ENCODE peak calls at places on chromosomes 3 and 15, in seven cellular contexts. One of them, this sample, is unnamed.

GRCh38 chr3:193857996-193858395 is 265.0 kb downstream of the OPA1 start:
- DNase-seq in esophagus squamous epithelium: no peak
- DNase-seq in breast epithelium: no peak
- DNase-seq in Peyer's patch: no peak
- DNase-seq in ovary: no peak
- DNase-seq in stomach: no peak
- DNase-seq in uterus: no peak
- DNase-seq in this sample: no peak

GRCh38 chr15:34239151-34239761 is 14.4 kb downstream of the EMC4 start:
- DNase-seq in esophagus squamous epithelium: no peak
- DNase-seq in breast epithelium: no peak
- DNase-seq in Peyer's patch: no peak
- DNase-seq in ovary: no peak
- DNase-seq in stomach: no peak
- DNase-seq in uterus: no peak
- DNase-seq in this sample: peak; percentile 58

GRCh38 chr3:187986514-187986934 is 167.4 kb upstream of the LPP start:
- DNase-seq in esophagus squamous epithelium: no peak
- DNase-seq in breast epithelium: no peak
- DNase-seq in Peyer's patch: no peak
- DNase-seq in ovary: no peak
- DNase-seq in stomach: no peak
- DNase-seq in uterus: no peak
- DNase-seq in this sample: peak; percentile 88

GRCh38 chr15:56869573-56869972 is 48.9 kb upstream of the TCF12 start:
- DNase-seq in esophagus squamous epithelium: no peak
- DNase-seq in breast epithelium: no peak
- DNase-seq in Peyer's patch: peak; percentile 63
- DNase-seq in ovary: peak; percentile 49
- DNase-seq in stomach: peak; percentile 36
- DNase-seq in uterus: peak; percentile 37
- DNase-seq in this sample: no peak

GRCh38 chr3:100002599-100003350 is 111.5 kb downstream of the FILIP1L start:
- DNase-seq in esophagus squamous epithelium: no peak
- DNase-seq in breast epithelium: no peak
- DNase-seq in Peyer's patch: peak; percentile 76
- DNase-seq in ovary: no peak
- DNase-seq in stomach: peak; percentile 27
- DNase-seq in uterus: peak; percentile 39
- DNase-seq in this sample: peak; percentile 47

GRCh38 chr15:40323953-40324937 is 753 bp downstream of the INAFM2 start:
- DNase-seq in esophagus squamous epithelium: no peak
- DNase-seq in breast epithelium: no peak
- DNase-seq in Peyer's patch: no peak
- DNase-seq in ovary: no peak
- DNase-seq in stomach: no peak
- DNase-seq in uterus: no peak
- DNase-seq in this sample: no peak

GRCh38 chr15:94743668-94744067 is 512.3 kb downstream of the MCTP2 start:
- DNase-seq in esophagus squamous epithelium: no peak
- DNase-seq in breast epithelium: no peak
- DNase-seq in Peyer's patch: no peak
- DNase-seq in ovary: no peak
- DNase-seq in stomach: no peak
- DNase-seq in uterus: peak; percentile 18
- DNase-seq in this sample: no peak

GRCh38 chr15:54304321-54304720 is 326.1 kb downstream of the UNC13C start:
- DNase-seq in esophagus squamous epithelium: no peak
- DNase-seq in breast epithelium: no peak
- DNase-seq in Peyer's patch: no peak
- DNase-seq in ovary: no peak
- DNase-seq in stomach: no peak
- DNase-seq in uterus: no peak
- DNase-seq in this sample: no peak

DNA sequence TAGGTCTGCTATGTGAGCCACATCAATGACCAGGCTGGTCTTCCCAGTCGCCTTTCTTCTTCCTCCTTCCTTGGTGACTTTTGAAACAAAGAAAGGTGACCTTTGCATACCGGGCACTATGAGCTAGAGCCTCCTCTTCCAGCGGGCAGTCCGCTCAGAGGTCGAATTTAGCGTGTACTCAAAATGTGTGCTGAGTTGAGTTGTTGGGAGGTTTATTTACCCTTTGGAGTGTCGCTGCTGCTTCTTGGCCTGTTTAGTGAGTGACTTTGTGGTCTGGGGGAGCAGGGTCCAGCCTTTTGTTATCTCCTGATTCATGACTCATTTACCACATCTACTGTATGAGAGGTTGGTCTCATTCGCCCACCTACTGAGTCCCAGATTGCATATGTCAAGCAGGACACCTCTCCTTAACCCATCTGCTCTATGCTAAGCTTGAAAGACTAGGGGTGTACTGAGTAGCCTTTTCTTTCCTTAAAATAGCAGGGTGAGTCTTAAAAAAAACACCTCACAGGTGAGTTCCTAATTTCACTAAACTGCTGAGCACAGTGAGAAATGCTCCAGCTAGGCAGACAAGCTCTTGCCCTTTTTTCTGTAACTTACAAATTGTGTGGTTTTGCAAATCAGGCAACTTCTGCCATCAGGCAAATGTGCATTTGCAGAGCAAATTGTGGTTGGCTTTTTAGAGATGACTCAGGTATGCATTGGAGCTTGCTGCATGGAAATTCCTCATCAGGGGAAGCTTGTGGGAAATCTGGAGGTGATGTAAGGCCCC is 3.2 kb upstream of the SIAH2 start:
- DNase-seq in esophagus squamous epithelium: no peak
- DNase-seq in breast epithelium: no peak
- DNase-seq in Peyer's patch: no peak
- DNase-seq in ovary: no peak
- DNase-seq in stomach: no peak
- DNase-seq in uterus: no peak
- DNase-seq in this sample: no peak
- TF ChIP-seq POLR2A in esophagus squamous epithelium: no peak
- TF ChIP-seq POLR2A in breast epithelium: no peak
- TF ChIP-seq POLR2A in Peyer's patch: no peak
- TF ChIP-seq POLR2A in ovary: no peak
- TF ChIP-seq POLR2A in stomach: no peak
- TF ChIP-seq POLR2A in uterus: no peak
- TF ChIP-seq POLR2A in this sample: no peak

DNA sequence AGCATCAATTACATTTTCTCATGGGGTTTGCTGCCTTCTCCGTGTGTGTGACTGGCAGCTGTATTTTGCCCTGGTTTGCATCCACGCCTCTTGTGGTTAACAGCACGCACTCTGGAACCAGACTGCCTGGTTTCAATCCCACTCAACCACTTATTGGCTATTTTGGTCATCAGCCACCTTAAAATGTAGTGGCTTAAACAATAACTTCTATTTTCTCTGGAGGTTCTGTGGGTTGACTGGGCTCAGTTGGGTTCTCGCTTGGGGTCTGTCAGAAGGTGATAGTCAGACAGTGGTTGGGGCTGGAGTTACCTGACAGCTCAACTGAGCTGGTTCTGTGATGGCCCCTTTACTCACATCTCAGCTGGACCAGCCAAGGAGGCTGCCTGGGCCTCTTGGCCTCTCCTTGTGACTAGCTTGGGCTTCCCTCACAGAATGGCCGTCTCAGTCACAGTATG is 36.8 kb downstream of the EHD4 start:
- DNase-seq in esophagus squamous epithelium: no peak
- DNase-seq in breast epithelium: no peak
- DNase-seq in Peyer's patch: no peak
- DNase-seq in ovary: no peak
- DNase-seq in stomach: no peak
- DNase-seq in uterus: no peak
- DNase-seq in this sample: no peak
- TF ChIP-seq POLR2A in esophagus squamous epithelium: no peak
- TF ChIP-seq POLR2A in breast epithelium: no peak
- TF ChIP-seq POLR2A in Peyer's patch: no peak
- TF ChIP-seq POLR2A in ovary: no peak
- TF ChIP-seq POLR2A in stomach: no peak
- TF ChIP-seq POLR2A in uterus: no peak
- TF ChIP-seq POLR2A in this sample: no peak

DNA sequence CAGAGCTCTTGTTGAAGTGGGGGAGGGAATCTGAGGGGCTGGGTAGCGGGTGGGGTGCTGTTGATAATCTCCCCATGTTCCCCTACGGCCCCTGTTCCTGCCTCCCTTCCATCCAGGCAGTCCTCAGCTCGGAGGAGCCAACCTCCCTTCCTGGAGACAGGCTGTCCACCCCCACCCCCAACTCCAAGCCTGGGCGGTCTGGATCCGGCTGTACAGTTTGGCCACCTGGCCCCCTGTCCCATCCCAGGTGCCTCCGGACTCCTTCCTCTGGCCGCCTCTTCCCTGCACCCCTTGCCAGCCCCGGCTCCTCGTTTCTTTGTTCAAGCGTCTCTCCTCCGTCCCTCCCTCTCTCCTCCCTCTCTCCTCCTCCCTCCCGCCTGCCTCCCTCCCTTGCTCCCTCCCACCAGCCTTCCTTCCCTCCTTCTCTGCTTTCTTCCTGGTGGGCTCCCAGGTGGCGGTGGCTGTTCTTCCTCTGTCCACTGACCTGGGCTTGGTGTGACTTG is 1.9 kb downstream of the SEMA3F start:
- DNase-seq in esophagus squamous epithelium: no peak
- DNase-seq in breast epithelium: no peak
- DNase-seq in Peyer's patch: no peak
- DNase-seq in ovary: no peak
- DNase-seq in stomach: peak; percentile 57
- DNase-seq in uterus: no peak
- DNase-seq in this sample: no peak
- TF ChIP-seq POLR2A in esophagus squamous epithelium: peak; percentile 40
- TF ChIP-seq POLR2A in breast epithelium: no peak
- TF ChIP-seq POLR2A in Peyer's patch: peak; percentile 34
- TF ChIP-seq POLR2A in ovary: no peak
- TF ChIP-seq POLR2A in stomach: no peak
- TF ChIP-seq POLR2A in uterus: no peak
- TF ChIP-seq POLR2A in this sample: no peak

GRCh38 chr3:120348065-120348980 is 831 bp downstream of the LRRC58 start:
- DNase-seq in esophagus squamous epithelium: no peak
- DNase-seq in breast epithelium: no peak
- DNase-seq in Peyer's patch: no peak
- DNase-seq in ovary: no peak
- DNase-seq in stomach: no peak
- DNase-seq in uterus: no peak
- DNase-seq in this sample: peak; percentile 36

GRCh38 chr3:120349819-120350125 is 618 bp upstream of the LRRC58 start:
- DNase-seq in esophagus squamous epithelium: no peak
- DNase-seq in breast epithelium: no peak
- DNase-seq in Peyer's patch: no peak
- DNase-seq in ovary: no peak
- DNase-seq in stomach: no peak
- DNase-seq in uterus: no peak
- DNase-seq in this sample: no peak

GRCh38 chr3:120350431-120350941 is 1.3 kb upstream of the LRRC58 start:
- DNase-seq in esophagus squamous epithelium: no peak
- DNase-seq in breast epithelium: no peak
- DNase-seq in Peyer's patch: peak; percentile 46
- DNase-seq in ovary: peak; percentile 38
- DNase-seq in stomach: no peak
- DNase-seq in uterus: peak; percentile 20
- DNase-seq in this sample: no peak

GRCh38 chr3:120352017-120352416 is 2.9 kb upstream of the LRRC58 start:
- DNase-seq in esophagus squamous epithelium: no peak
- DNase-seq in breast epithelium: no peak
- DNase-seq in Peyer's patch: no peak
- DNase-seq in ovary: no peak
- DNase-seq in stomach: no peak
- DNase-seq in uterus: no peak
- DNase-seq in this sample: no peak

DNA sequence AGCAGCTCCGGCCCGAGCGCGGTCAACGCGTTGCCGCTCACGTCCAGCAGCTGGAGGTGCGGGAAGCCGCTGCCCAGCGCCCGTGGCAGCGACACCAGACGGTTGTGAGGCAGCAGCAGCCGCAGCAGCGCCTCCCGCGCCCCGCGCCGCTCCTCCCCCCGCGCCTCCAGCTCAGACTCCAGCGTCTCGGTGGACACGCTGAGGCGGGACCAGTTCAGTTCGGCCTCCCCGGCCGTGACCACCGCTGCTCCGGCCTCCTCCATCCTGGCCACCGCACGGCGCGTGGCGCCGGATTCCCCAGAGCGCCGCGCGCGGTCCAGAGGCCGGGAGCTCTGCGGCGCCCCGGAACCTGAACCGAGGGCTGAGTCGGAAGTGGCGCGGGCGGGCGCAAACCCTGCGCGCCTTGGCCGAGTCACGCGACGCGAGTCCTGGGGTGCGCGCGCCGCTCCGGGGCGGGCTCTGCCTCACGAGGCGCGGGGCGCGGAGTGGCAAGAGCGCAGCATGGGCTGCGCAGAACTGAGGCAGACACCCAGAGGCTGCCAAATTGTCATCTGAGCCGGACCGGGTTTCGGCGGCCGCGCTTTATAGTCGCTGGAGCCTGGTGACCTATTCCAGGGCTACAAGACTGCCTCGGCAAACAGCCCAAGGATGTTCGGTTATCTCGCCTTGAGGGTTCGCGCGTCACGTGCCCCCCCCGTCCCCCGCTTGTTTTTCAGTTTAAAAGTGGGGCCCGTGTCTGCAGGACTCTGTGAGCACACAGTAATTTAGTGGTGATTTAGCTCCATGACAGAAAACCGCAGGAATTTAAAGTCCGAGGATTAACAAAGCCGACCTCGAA is at the start of gene LRRC58:
- DNase-seq in esophagus squamous epithelium: peak; percentile 61
- DNase-seq in breast epithelium: peak; percentile 79
- DNase-seq in Peyer's patch: peak; percentile 95
- DNase-seq in ovary: peak; percentile 90
- DNase-seq in stomach: peak; percentile 93
- DNase-seq in uterus: peak; percentile 91
- DNase-seq in this sample: peak; percentile 84
- TF ChIP-seq POLR2A in esophagus squamous epithelium: peak; percentile 85
- TF ChIP-seq POLR2A in breast epithelium: peak; percentile 49
- TF ChIP-seq POLR2A in Peyer's patch: peak; percentile 77
- TF ChIP-seq POLR2A in ovary: peak; percentile 89
- TF ChIP-seq POLR2A in stomach: no peak
- TF ChIP-seq POLR2A in uterus: peak; percentile 94
- TF ChIP-seq POLR2A in this sample: peak; percentile 68

GRCh38 chr3:183554377-183554776 is 1.1 kb downstream of the KLHL6 start:
- DNase-seq in esophagus squamous epithelium: no peak
- DNase-seq in breast epithelium: no peak
- DNase-seq in Peyer's patch: peak; percentile 8
- DNase-seq in ovary: no peak
- DNase-seq in stomach: no peak
- DNase-seq in uterus: no peak
- DNase-seq in this sample: no peak
- TF ChIP-seq POLR2A in esophagus squamous epithelium: no peak
- TF ChIP-seq POLR2A in breast epithelium: no peak
- TF ChIP-seq POLR2A in Peyer's patch: no peak
- TF ChIP-seq POLR2A in ovary: no peak
- TF ChIP-seq POLR2A in stomach: no peak
- TF ChIP-seq POLR2A in uterus: no peak
- TF ChIP-seq POLR2A in this sample: no peak

GRCh38 chr15:64911317-64912186 is at the start of gene ANKDD1A:
- DNase-seq in esophagus squamous epithelium: no peak
- DNase-seq in breast epithelium: no peak
- DNase-seq in Peyer's patch: peak; percentile 70
- DNase-seq in ovary: peak; percentile 80
- DNase-seq in stomach: peak; percentile 69
- DNase-seq in uterus: peak; percentile 78
- DNase-seq in this sample: peak; percentile 53
- TF ChIP-seq POLR2A in esophagus squamous epithelium: no peak
- TF ChIP-seq POLR2A in breast epithelium: no peak
- TF ChIP-seq POLR2A in Peyer's patch: no peak
- TF ChIP-seq POLR2A in ovary: peak; percentile 46
- TF ChIP-seq POLR2A in stomach: no peak
- TF ChIP-seq POLR2A in uterus: peak; percentile 66
- TF ChIP-seq POLR2A in this sample: no peak

This sample was measured in H54.